ENCODE peak calls at places on chromosomes 7 and 10, in seven cellular contexts. J, E, X, R, F, W and Z are unnamed samples.

GRCh38 chr7:27846388-27846787 is 106.4 kb downstream of the TAX1BP1 start:
- DNase-seq in R (no peak), E (no peak), F (no peak), J (no peak), W (no peak), X (no peak), Z (no peak)

GRCh38 chr7:116443101-116443523 is 56.4 kb upstream of the CAV2 start:
- DNase-seq in E (no peak), X (no peak), J (no peak), W (peak; percentile 58), F (peak; percentile 46), R (peak; percentile 92), Z (peak; percentile 85)

GRCh38 chr10:72981882-72982529 is 27.4 kb upstream of the PLA2G12B start:
- DNase-seq in X (no peak), E (no peak), J (no peak), R (peak; percentile 5), F (no peak), W (no peak), Z (peak; percentile 10)

GRCh38 chr10:60140681-60141632 is 234.6 kb upstream of the CCDC6 start:
- DNase-seq in J (peak; percentile 56), X (no peak), R (peak; percentile 9), W (peak; percentile 71), F (peak; percentile 67), E (no peak), Z (peak; percentile 18)

GRCh38 chr7:44259547-44260457 is 59.0 kb downstream of the YKT6 start:
- DNase-seq in R (peak; percentile 78), X (no peak), J (peak; percentile 37), W (no peak), E (no peak), F (no peak), Z (peak; percentile 99)

GRCh38 chr7:114508096-114508495 is 93.5 kb downstream of the FOXP2 start:
- DNase-seq in F (no peak), W (no peak), X (no peak), E (no peak), R (peak; percentile 52), J (no peak), Z (peak; percentile 32)

GRCh38 chr7:84178013-84178412 is 16.6 kb downstream of the SEMA3A start:
- DNase-seq in R (no peak), E (no peak), X (no peak), W (no peak), J (no peak), F (no peak), Z (no peak)

GRCh38 chr7:157897686-157898085 is 560.9 kb downstream of the DNAJB6 start:
- DNase-seq in X (no peak), R (no peak), E (no peak), J (no peak), F (no peak), W (no peak), Z (no peak)

GRCh38 chr7:94064541-94065191 is 60.5 kb upstream of the BET1 start:
- DNase-seq in F (peak; percentile 17), X (no peak), J (no peak), W (peak; percentile 18), E (no peak), R (no peak), Z (peak; percentile 37)

GRCh38 chr7:71661671-71662224 is 529.8 kb downstream of the GALNT17 start:
- DNase-seq in W (no peak), R (no peak), E (no peak), X (no peak), F (no peak), J (no peak), Z (no peak)

GRCh38 chr10:58178811-58179210 is 88.9 kb downstream of the IPMK start:
- DNase-seq in X (no peak), F (no peak), W (no peak), R (peak; percentile 22), J (no peak), E (no peak), Z (no peak)

GRCh38 chr10:126203746-126204145 is 184.5 kb downstream of the ADAM12 start:
- DNase-seq in E (no peak), F (peak; percentile 8), X (no peak), W (no peak), J (no peak), R (peak; percentile 9), Z (no peak)

GRCh38 chr7:10855583-10855982 is 118.1 kb upstream of the PHF14 start:
- DNase-seq in R (no peak), W (no peak), E (no peak), J (no peak), X (no peak), F (no peak), Z (no peak)

GRCh38 chr7:29193316-29194205 is 1.0 kb upstream of the CHN2 start:
- DNase-seq in J (no peak), F (no peak), E (no peak), W (peak; percentile 49), X (no peak), R (no peak), Z (no peak)

GRCh38 chr10:100825946-100826660 is 80.7 kb downstream of the PAX2 start:
- DNase-seq in X (no peak), W (no peak), J (no peak), F (no peak), E (no peak), R (no peak), Z (no peak)

GRCh38 chr7:56019501-56019900 is 31.7 kb downstream of the PSPH start:
- DNase-seq in F (no peak), X (no peak), J (peak; percentile 31), W (no peak), E (no peak), R (no peak), Z (no peak)

GRCh38 chr10:18738835-18739234 is 79.6 kb downstream of the ARL5B start:
- DNase-seq in R (peak; percentile 1), E (no peak), J (no peak), X (no peak), F (no peak), W (no peak), Z (no peak)

GRCh38 chr10:50622497-50623298 is 1.1 kb downstream of the SGMS1 start:
- DNase-seq in J (peak; percentile 67), F (peak; percentile 27), X (peak; percentile 16), W (peak; percentile 39), R (peak; percentile 72), E (peak; percentile 45), Z (peak; percentile 72)

GRCh38 chr7:7870590-7870989 is 98.0 kb upstream of the GLCCI1 start:
- DNase-seq in R (no peak), E (no peak), W (no peak), X (no peak), F (no peak), J (no peak), Z (no peak)

GRCh38 chr7:7862393-7862792 is 106.2 kb upstream of the GLCCI1 start:
- DNase-seq in F (no peak), R (no peak), X (no peak), J (no peak), E (no peak), W (no peak), Z (peak; percentile 12)

GRCh38 chr7:7869036-7869435 is 99.6 kb upstream of the GLCCI1 start:
- DNase-seq in W (no peak), X (no peak), F (no peak), R (no peak), J (no peak), E (no peak), Z (no peak)

GRCh38 chr7:7868245-7868899 is 100.2 kb upstream of the GLCCI1 start:
- DNase-seq in E (no peak), F (no peak), J (no peak), R (no peak), X (no peak), W (no peak), Z (no peak)

DNA sequence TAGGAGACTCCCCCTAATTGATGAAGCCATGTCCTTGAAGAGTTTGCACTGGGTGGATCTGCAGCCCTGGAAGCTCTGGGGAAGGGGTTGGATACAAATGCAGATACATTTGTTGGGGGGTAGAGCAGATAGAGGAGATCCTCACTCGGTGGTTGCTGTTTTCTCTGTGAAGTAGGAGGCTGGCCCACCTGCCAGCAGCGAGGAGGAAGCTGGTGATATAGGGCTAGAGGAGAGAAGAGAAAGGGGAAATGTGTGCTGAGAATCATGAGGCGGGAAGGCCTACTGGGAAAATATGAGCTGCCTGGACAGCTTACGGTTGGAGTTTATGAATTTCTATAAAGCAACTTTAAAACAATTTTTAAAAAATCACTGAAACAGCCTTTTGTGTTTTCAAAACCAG is 100.8 kb upstream of the GLCCI1 start:
- DNase-seq in R (no peak), J (no peak), F (no peak), E (no peak), W (no peak), X (no peak), Z (no peak)
- H3K4me3 ChIP-seq in R (no peak overlapping the region), J (no peak overlapping the region), F (no peak overlapping the region), E (no peak overlapping the region), W (no peak overlapping the region), X (no peak overlapping the region), Z (no peak overlapping the region)

DNA sequence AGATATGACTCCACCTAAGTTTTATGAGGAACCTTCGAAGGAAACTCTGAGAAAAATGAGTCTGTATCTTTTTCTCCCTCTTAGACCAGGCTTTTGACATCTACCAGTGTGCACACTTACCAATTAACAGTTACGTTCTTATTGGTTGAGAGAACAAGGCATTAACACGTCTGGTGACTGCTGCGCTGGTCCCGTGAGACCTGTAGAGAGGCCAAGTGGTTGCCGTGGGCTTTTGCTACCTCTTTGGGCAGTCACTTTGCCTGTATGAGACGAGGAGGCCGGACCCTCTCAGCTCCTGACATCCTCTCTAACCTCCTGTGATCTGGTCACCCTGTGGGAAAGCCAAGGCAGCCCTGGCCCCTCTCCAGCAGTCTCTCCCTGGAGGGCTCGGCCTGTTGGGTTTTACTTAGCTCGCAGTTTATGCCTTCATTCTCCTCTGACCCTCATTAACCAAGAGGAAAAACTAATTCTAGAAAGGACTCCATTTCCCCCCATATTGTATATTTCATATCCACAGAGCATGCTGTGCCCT is 513.9 kb upstream of the GALNT17 start:
- DNase-seq in W (no peak), J (no peak), R (no peak), E (no peak), X (no peak), F (no peak), Z (no peak)
- H3K4me3 ChIP-seq in W (no peak overlapping the region), J (no peak overlapping the region), R (no peak overlapping the region), E (no peak overlapping the region), X (no peak overlapping the region), F (no peak overlapping the region), Z (no peak overlapping the region)

DNA sequence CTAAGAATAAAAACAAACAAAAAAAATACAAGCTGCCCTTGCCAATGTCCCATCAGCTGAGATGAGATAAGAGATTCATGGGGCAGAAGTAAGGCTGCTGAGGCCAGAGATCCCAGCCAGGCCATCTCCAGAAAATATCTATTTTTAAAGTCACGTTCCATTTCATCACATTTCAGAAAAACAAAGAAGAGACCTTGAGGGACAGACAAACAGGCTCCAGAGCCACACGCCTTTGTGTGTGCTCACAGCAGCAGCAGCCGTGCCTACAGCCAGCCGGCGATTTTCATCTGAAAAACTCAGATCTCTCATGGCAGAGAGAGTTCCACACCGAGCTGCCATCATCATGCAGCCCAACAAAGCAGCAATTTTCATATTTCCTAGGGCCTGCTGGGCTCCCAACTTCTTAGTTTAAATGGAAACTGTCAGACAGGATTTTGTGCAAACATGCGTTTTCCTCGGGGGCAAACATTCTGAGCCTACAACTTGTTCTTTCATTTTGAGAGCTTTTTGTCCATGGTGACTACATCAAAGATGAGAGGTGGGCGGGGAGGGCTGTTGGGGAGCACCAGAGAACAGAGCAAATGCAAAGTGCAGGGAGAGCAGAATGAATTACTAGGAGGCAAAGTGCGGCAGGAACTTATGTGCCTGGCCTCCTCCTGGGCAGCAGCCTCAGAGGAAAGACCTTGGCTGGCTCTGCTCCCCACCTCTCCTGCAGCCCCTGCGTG is 38.8 kb downstream of the DLG5 start:
- DNase-seq in E (no peak), W (peak; percentile 31), R (peak; percentile 65), X (no peak), J (no peak), F (no peak), Z (no peak)
- H3K4me3 ChIP-seq in E (no peak overlapping the region), W (peak overlapping the region; percentile 21), R (peak overlapping the region; percentile 77), X (no peak overlapping the region), J (no peak overlapping the region), F (no peak overlapping the region), Z (peak overlapping the region; percentile 13)

GRCh38 chr10:132239126-132240031 is 52.6 kb downstream of the DPYSL4 start:
- DNase-seq in F (no peak), J (no peak), W (no peak), E (no peak), R (no peak), X (no peak), Z (no peak)
- H3K4me3 ChIP-seq in F (no peak overlapping the region), J (no peak overlapping the region), W (no peak overlapping the region), E (no peak overlapping the region), R (no peak overlapping the region), X (no peak overlapping the region), Z (no peak overlapping the region)